ENCODE peak calls at places on chromosome 7, in six cellular contexts. K is NB4, J is H54, W is A549, V is stomach, M is IMR-90. G is an unnamed sample.

GRCh38 chr7:124550036-124550435 is 215.6 kb downstream of the GPR37 start:
- DNase-seq in K (no peak), J (no peak), W (no peak), V (no peak), M (peak; percentile 21), G (no peak)

GRCh38 chr7:151057038-151057736 is 510 bp downstream of the CDK5 start:
- DNase-seq in K (peak; percentile 70), J (peak; percentile 74), W (no peak), V (no peak), M (no peak), G (no peak)

GRCh38 chr7:29161226-29161625 is 14.9 kb upstream of the CPVL start:
- DNase-seq in K (no peak), J (no peak), W (no peak), V (no peak), M (no peak), G (no peak)

GRCh38 chr7:17062433-17063383 is 180.9 kb upstream of the AGR3 start:
- DNase-seq in K (no peak), J (no peak), W (no peak), V (no peak), M (peak; percentile 25), G (no peak)

GRCh38 chr7:105354383-105354782 is 34.3 kb downstream of the SRPK2 start:
- DNase-seq in K (no peak), J (no peak), W (no peak), V (no peak), M (no peak), G (no peak)

GRCh38 chr7:23120106-23120505 is 14.5 kb downstream of the KLHL7 start:
- DNase-seq in K (no peak), J (no peak), W (no peak), V (no peak), M (no peak), G (no peak)

GRCh38 chr7:55194522-55194921 is 170.6 kb upstream of the LANCL2 start:
- DNase-seq in K (no peak), J (no peak), W (no peak), V (no peak), M (no peak), G (no peak)

GRCh38 chr7:127751723-127752448 is 99.9 kb downstream of the SND1 start:
- DNase-seq in K (no peak), J (no peak), W (no peak), V (peak; percentile 26), M (peak; percentile 75), G (no peak)

GRCh38 chr7:127832592-127832991 is 180.6 kb downstream of the SND1 start:
- DNase-seq in K (no peak), J (no peak), W (no peak), V (no peak), M (no peak), G (no peak)

GRCh38 chr7:26653966-26654365 is 210.4 kb downstream of the SKAP2 start:
- DNase-seq in K (no peak), J (no peak), W (no peak), V (no peak), M (no peak), G (no peak)

GRCh38 chr7:143485091-143485490 is 7.4 kb downstream of the TAS2R41 start:
- DNase-seq in K (peak; percentile 81), J (no peak), W (no peak), V (no peak), M (no peak), G (no peak)

GRCh38 chr7:7912937-7913336 is 55.7 kb upstream of the GLCCI1 start:
- DNase-seq in K (no peak), J (no peak), W (no peak), V (no peak), M (no peak), G (no peak)

GRCh38 chr7:39554583-39555140 is 11.5 kb upstream of the YAE1 start:
- DNase-seq in K (no peak), J (no peak), W (no peak), V (no peak), M (no peak), G (no peak)

GRCh38 chr7:22288212-22288611 is 68.7 kb downstream of the RAPGEF5 start:
- DNase-seq in K (no peak), J (no peak), W (no peak), V (no peak), M (no peak), G (no peak)

GRCh38 chr7:93728292-93728691 is 153.8 kb upstream of the CALCR start:
- DNase-seq in K (no peak), J (no peak), W (no peak), V (no peak), M (no peak), G (no peak)

GRCh38 chr7:101159696-101160674 is 5.4 kb downstream of the VGF start:
- DNase-seq in K (peak; percentile 52), J (peak; percentile 89), W (no peak), V (no peak), M (peak; percentile 57), G (no peak)

GRCh38 chr7:157335256-157335655 is 1.5 kb upstream of the DNAJB6 start:
- DNase-seq in K (no peak), J (no peak), W (no peak), V (no peak), M (no peak), G (no peak)

GRCh38 chr7:157335991-157336382 is 817 bp upstream of the DNAJB6 start:
- DNase-seq in K (no peak), J (no peak), W (no peak), V (no peak), M (no peak), G (no peak)

GRCh38 chr7:157336383-157337315 is at the start of gene DNAJB6:
- DNase-seq in K (peak; percentile 97), J (peak; percentile 81), W (peak; percentile 94), V (peak; percentile 94), M (peak; percentile 90), G (peak; percentile 94)

GRCh38 chr7:157339777-157340677 is 3.2 kb downstream of the DNAJB6 start:
- DNase-seq in K (peak; percentile 85), J (no peak), W (peak; percentile 69), V (peak; percentile 62), M (peak; percentile 74), G (no peak)

GRCh38 chr7:157337316-157338149 is 729 bp downstream of the DNAJB6 start:
- DNase-seq in K (peak; percentile 81), J (no peak), W (peak; percentile 35), V (peak; percentile 76), M (peak; percentile 67), G (peak; percentile 85)
- TF ChIP-seq POLR2A in K (no peak), J (no peak), W (no peak), V (no peak), M (no peak), G (no peak)

GRCh38 chr7:56495165-56495564 is 378.9 kb upstream of the NUPR2 start:
- DNase-seq in K (no peak), J (no peak), W (no peak), V (no peak), M (no peak), G (no peak)
- TF ChIP-seq POLR2A in K (no peak), J (no peak), W (no peak), V (no peak), M (no peak), G (no peak)

DNA sequence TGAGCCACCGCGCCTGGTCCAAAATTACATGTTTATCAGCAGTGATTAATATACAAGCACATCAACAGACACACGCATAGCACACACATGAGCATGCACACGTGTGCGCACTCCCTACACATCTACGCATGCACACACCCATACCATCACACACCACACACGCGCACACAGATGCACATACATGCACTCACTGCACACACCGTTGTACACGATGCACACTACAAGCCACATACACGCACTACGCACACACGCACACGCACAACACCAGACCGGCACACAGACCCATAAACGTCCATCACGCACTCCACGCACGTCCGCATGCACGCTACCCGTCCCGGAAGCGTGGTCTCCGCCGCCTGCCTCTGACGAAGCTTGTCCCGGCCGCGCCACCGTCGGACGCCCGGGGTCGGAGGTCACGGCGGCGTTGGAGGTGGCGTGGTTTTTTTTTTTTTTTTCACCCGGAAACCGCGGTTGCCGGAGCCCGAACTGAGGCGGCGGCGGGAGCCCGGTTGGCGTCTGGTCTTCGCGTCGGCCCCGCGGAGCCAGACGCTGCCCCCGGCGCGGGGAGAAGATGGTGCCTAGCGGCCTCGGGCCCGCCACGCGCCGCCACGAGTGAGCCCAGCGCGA is at the start of gene TMEM248:
- DNase-seq in K (peak; percentile 98), J (peak; percentile 83), W (peak; percentile 90), V (peak; percentile 92), M (peak; percentile 77), G (peak; percentile 91)
- TF ChIP-seq POLR2A in K (peak; percentile 98), J (peak; percentile 85), W (peak; percentile 94), V (no peak), M (peak; percentile 75), G (peak; percentile 40)

GRCh38 chr7:50391386-50391785 is 58.8 kb downstream of the FIGNL1 start:
- DNase-seq in K (no peak), J (no peak), W (no peak), V (no peak), M (no peak), G (no peak)
- TF ChIP-seq POLR2A in K (no peak), J (no peak), W (no peak), V (no peak), M (no peak), G (no peak)

G was measured in heart left ventricle.